ENCODE peak calls at places on chromosomes 11 and 22, in four cellular contexts. One of them, this sample, is unnamed.

GRCh38 chr11:6298605-6299004 is 21.7 kb downstream of the CAVIN3 start:
- DNase-seq in left ventricle myocardium inferior: peak; percentile 44
- DNase-seq in astrocyte of the spinal cord: no peak
- DNase-seq in mammary epithelial cell: peak; percentile 28
- DNase-seq in this sample: no peak

GRCh38 chr11:3145206-3145520 is 19.9 kb downstream of the OSBPL5 start:
- DNase-seq in left ventricle myocardium inferior: no peak
- DNase-seq in astrocyte of the spinal cord: no peak
- DNase-seq in mammary epithelial cell: no peak
- DNase-seq in this sample: no peak

GRCh38 chr22:32336185-32336603 is 21.5 kb upstream of the RFPL3 start:
- DNase-seq in mammary epithelial cell: no peak
- DNase-seq in astrocyte of the spinal cord: no peak
- DNase-seq in left ventricle myocardium inferior: no peak
- DNase-seq in this sample: no peak

GRCh38 chr22:42820075-42820763 is 36.9 kb downstream of the ARFGAP3 start:
- DNase-seq in left ventricle myocardium inferior: no peak
- DNase-seq in mammary epithelial cell: peak; percentile 82
- DNase-seq in astrocyte of the spinal cord: peak; percentile 78
- DNase-seq in this sample: no peak

GRCh38 chr11:111718436-111719325 is 47.5 kb downstream of the PPP2R1B start:
- DNase-seq in left ventricle myocardium inferior: no peak
- DNase-seq in mammary epithelial cell: peak; percentile 68
- DNase-seq in astrocyte of the spinal cord: peak; percentile 90
- DNase-seq in this sample: no peak

GRCh38 chr22:38258895-38259294 is 13.9 kb downstream of the TMEM184B start:
- DNase-seq in mammary epithelial cell: no peak
- DNase-seq in astrocyte of the spinal cord: no peak
- DNase-seq in left ventricle myocardium inferior: peak; percentile 79
- DNase-seq in this sample: no peak

GRCh38 chr11:86559311-86559945 is 113.0 kb downstream of the ME3 start:
- DNase-seq in left ventricle myocardium inferior: peak; percentile 47
- DNase-seq in astrocyte of the spinal cord: peak; percentile 84
- DNase-seq in mammary epithelial cell: peak; percentile 55
- DNase-seq in this sample: no peak

GRCh38 chr22:17334983-17335382 is 34.3 kb upstream of the CECR2 start:
- DNase-seq in mammary epithelial cell: no peak
- DNase-seq in left ventricle myocardium inferior: no peak
- DNase-seq in astrocyte of the spinal cord: no peak
- DNase-seq in this sample: no peak

GRCh38 chr22:46892866-46893265 is 130.4 kb downstream of the TBC1D22A start:
- DNase-seq in left ventricle myocardium inferior: no peak
- DNase-seq in mammary epithelial cell: no peak
- DNase-seq in astrocyte of the spinal cord: no peak
- DNase-seq in this sample: no peak

GRCh38 chr11:2736577-2737225 is 36.9 kb upstream of the KCNQ1OT1 start:
- DNase-seq in mammary epithelial cell: no peak
- DNase-seq in left ventricle myocardium inferior: no peak
- DNase-seq in astrocyte of the spinal cord: no peak
- DNase-seq in this sample: no peak

GRCh38 chr11:113103932-113104331 is 142.7 kb downstream of the NCAM1 start:
- DNase-seq in left ventricle myocardium inferior: no peak
- DNase-seq in astrocyte of the spinal cord: no peak
- DNase-seq in mammary epithelial cell: no peak
- DNase-seq in this sample: no peak

GRCh38 chr22:49018601-49019000 is 809.1 kb downstream of the BRD1 start:
- DNase-seq in left ventricle myocardium inferior: no peak
- DNase-seq in mammary epithelial cell: no peak
- DNase-seq in astrocyte of the spinal cord: no peak
- DNase-seq in this sample: no peak

GRCh38 chr11:128095459-128096096 is 491.8 kb downstream of the ETS1 start:
- DNase-seq in mammary epithelial cell: peak; percentile 83
- DNase-seq in astrocyte of the spinal cord: peak; percentile 88
- DNase-seq in left ventricle myocardium inferior: no peak
- DNase-seq in this sample: no peak

This sample was measured in T-helper 9 cell.